ENCODE peak calls at places on chromosomes 12 and 14, in eight cellular contexts. One of them, this sample, is unnamed.

GRCh38 chr14:22213110-22213509 is 375.9 kb downstream of the DAD1 start:
- DNase-seq in body of pancreas: no peak
- DNase-seq in transverse colon: no peak
- DNase-seq in endothelial cell: no peak
- DNase-seq in uterus: no peak
- DNase-seq in MCF 10A: peak; percentile 58
- DNase-seq in hepatocyte: no peak
- DNase-seq in testis: no peak
- DNase-seq in this sample: no peak

GRCh38 chr12:66662179-66662578 is 16.7 kb downstream of the GRIP1 start:
- DNase-seq in transverse colon: no peak
- DNase-seq in hepatocyte: no peak
- DNase-seq in MCF 10A: no peak
- DNase-seq in testis: no peak
- DNase-seq in endothelial cell: no peak
- DNase-seq in uterus: no peak
- DNase-seq in body of pancreas: no peak
- DNase-seq in this sample: no peak

GRCh38 chr12:124207049-124207448 is 87.8 kb upstream of the RFLNA start:
- DNase-seq in testis: no peak
- DNase-seq in transverse colon: no peak
- DNase-seq in hepatocyte: no peak
- DNase-seq in MCF 10A: no peak
- DNase-seq in body of pancreas: no peak
- DNase-seq in endothelial cell: no peak
- DNase-seq in uterus: no peak
- DNase-seq in this sample: no peak

GRCh38 chr12:39627914-39628313 is 8.3 kb upstream of the ABCD2 start:
- DNase-seq in hepatocyte: no peak
- DNase-seq in uterus: no peak
- DNase-seq in body of pancreas: no peak
- DNase-seq in transverse colon: no peak
- DNase-seq in MCF 10A: no peak
- DNase-seq in endothelial cell: no peak
- DNase-seq in testis: no peak
- DNase-seq in this sample: no peak

GRCh38 chr12:53048033-53048779 is 1.7 kb upstream of the TNS2 start:
- DNase-seq in MCF 10A: peak; percentile 58
- DNase-seq in endothelial cell: peak; percentile 23
- DNase-seq in uterus: peak; percentile 71
- DNase-seq in hepatocyte: peak; percentile 55
- DNase-seq in transverse colon: peak; percentile 63
- DNase-seq in testis: peak; percentile 67
- DNase-seq in body of pancreas: peak; percentile 81
- DNase-seq in this sample: no peak

GRCh38 chr14:24297190-24297964 is 2.2 kb downstream of the DHRS1 start:
- DNase-seq in uterus: no peak
- DNase-seq in transverse colon: no peak
- DNase-seq in testis: no peak
- DNase-seq in hepatocyte: peak; percentile 58
- DNase-seq in MCF 10A: peak; percentile 71
- DNase-seq in endothelial cell: no peak
- DNase-seq in body of pancreas: no peak
- DNase-seq in this sample: no peak

GRCh38 chr12:10968765-10969456 is 17.8 kb downstream of the TAS2R50 start:
- DNase-seq in testis: peak; percentile 44
- DNase-seq in body of pancreas: peak; percentile 19
- DNase-seq in MCF 10A: peak; percentile 94
- DNase-seq in transverse colon: no peak
- DNase-seq in hepatocyte: no peak
- DNase-seq in uterus: peak; percentile 39
- DNase-seq in endothelial cell: no peak
- DNase-seq in this sample: peak; percentile 19

GRCh38 chr14:89351364-89351957 is 65.6 kb downstream of the FOXN3 start:
- DNase-seq in testis: no peak
- DNase-seq in endothelial cell: no peak
- DNase-seq in body of pancreas: peak; percentile 70
- DNase-seq in uterus: peak; percentile 34
- DNase-seq in MCF 10A: no peak
- DNase-seq in hepatocyte: peak; percentile 51
- DNase-seq in transverse colon: peak; percentile 35
- DNase-seq in this sample: no peak

GRCh38 chr12:121580959-121581680 is at the start of gene KDM2B:
- DNase-seq in hepatocyte: peak; percentile 50
- DNase-seq in testis: peak; percentile 77
- DNase-seq in transverse colon: peak; percentile 24
- DNase-seq in uterus: peak; percentile 23
- DNase-seq in body of pancreas: peak; percentile 14
- DNase-seq in endothelial cell: peak; percentile 43
- DNase-seq in MCF 10A: no peak
- DNase-seq in this sample: peak; percentile 31

GRCh38 chr12:41013921-41014642 is 174.0 kb upstream of the PDZRN4 start:
- DNase-seq in testis: no peak
- DNase-seq in transverse colon: no peak
- DNase-seq in hepatocyte: no peak
- DNase-seq in uterus: no peak
- DNase-seq in body of pancreas: no peak
- DNase-seq in endothelial cell: no peak
- DNase-seq in MCF 10A: peak; percentile 16
- DNase-seq in this sample: no peak

GRCh38 chr12:89703768-89704167 is 4.9 kb downstream of the ATP2B1 start:
- DNase-seq in hepatocyte: no peak
- DNase-seq in endothelial cell: no peak
- DNase-seq in MCF 10A: peak; percentile 35
- DNase-seq in testis: no peak
- DNase-seq in body of pancreas: no peak
- DNase-seq in transverse colon: no peak
- DNase-seq in uterus: no peak
- DNase-seq in this sample: no peak

GRCh38 chr12:64390275-64390851 is at the start of gene C12orf56:
- DNase-seq in testis: no peak
- DNase-seq in uterus: no peak
- DNase-seq in endothelial cell: peak; percentile 41
- DNase-seq in MCF 10A: no peak
- DNase-seq in transverse colon: peak; percentile 17
- DNase-seq in body of pancreas: no peak
- DNase-seq in hepatocyte: peak; percentile 42
- DNase-seq in this sample: no peak

GRCh38 chr14:22893706-22894105 is 10.7 kb downstream of the REM2 start:
- DNase-seq in endothelial cell: no peak
- DNase-seq in MCF 10A: no peak
- DNase-seq in uterus: no peak
- DNase-seq in hepatocyte: no peak
- DNase-seq in testis: no peak
- DNase-seq in body of pancreas: no peak
- DNase-seq in transverse colon: no peak
- DNase-seq in this sample: no peak

GRCh38 chr14:40485688-40486087 is 1053.5 kb upstream of the FBXO33 start:
- DNase-seq in endothelial cell: no peak
- DNase-seq in hepatocyte: no peak
- DNase-seq in testis: no peak
- DNase-seq in body of pancreas: no peak
- DNase-seq in uterus: no peak
- DNase-seq in transverse colon: no peak
- DNase-seq in MCF 10A: no peak
- DNase-seq in this sample: no peak

GRCh38 chr14:39956372-39956771 is 524.1 kb upstream of the FBXO33 start:
- DNase-seq in MCF 10A: peak; percentile 24
- DNase-seq in body of pancreas: no peak
- DNase-seq in hepatocyte: no peak
- DNase-seq in uterus: no peak
- DNase-seq in testis: no peak
- DNase-seq in transverse colon: no peak
- DNase-seq in endothelial cell: no peak
- DNase-seq in this sample: no peak

GRCh38 chr12:3453947-3454675 is 36.9 kb upstream of the PRMT8 start:
- DNase-seq in body of pancreas: no peak
- DNase-seq in endothelial cell: no peak
- DNase-seq in MCF 10A: peak; percentile 98
- DNase-seq in transverse colon: no peak
- DNase-seq in hepatocyte: no peak
- DNase-seq in testis: no peak
- DNase-seq in uterus: no peak
- DNase-seq in this sample: peak; percentile 69

GRCh38 chr14:99093532-99094517 is 178.2 kb downstream of the BCL11B start:
- DNase-seq in transverse colon: no peak
- DNase-seq in endothelial cell: no peak
- DNase-seq in uterus: no peak
- DNase-seq in testis: no peak
- DNase-seq in body of pancreas: no peak
- DNase-seq in MCF 10A: no peak
- DNase-seq in hepatocyte: no peak
- DNase-seq in this sample: no peak

GRCh38 chr12:104414581-104415305 is 42.0 kb upstream of the CHST11 start:
- DNase-seq in testis: no peak
- DNase-seq in uterus: no peak
- DNase-seq in hepatocyte: no peak
- DNase-seq in MCF 10A: peak; percentile 5
- DNase-seq in endothelial cell: no peak
- DNase-seq in body of pancreas: no peak
- DNase-seq in transverse colon: no peak
- DNase-seq in this sample: no peak

GRCh38 chr12:96495155-96495554 is 5.8 kb downstream of the CFAP54 start:
- DNase-seq in transverse colon: no peak
- DNase-seq in endothelial cell: no peak
- DNase-seq in MCF 10A: no peak
- DNase-seq in uterus: no peak
- DNase-seq in hepatocyte: no peak
- DNase-seq in testis: no peak
- DNase-seq in body of pancreas: no peak
- DNase-seq in this sample: no peak
- TF ChIP-seq CTCF in transverse colon: no peak
- TF ChIP-seq CTCF in endothelial cell: no peak
- TF ChIP-seq CTCF in MCF 10A: no peak
- TF ChIP-seq CTCF in uterus: no peak
- TF ChIP-seq CTCF in hepatocyte: no peak
- TF ChIP-seq CTCF in testis: no peak
- TF ChIP-seq CTCF in body of pancreas: no peak
- TF ChIP-seq CTCF in this sample: no peak

DNA sequence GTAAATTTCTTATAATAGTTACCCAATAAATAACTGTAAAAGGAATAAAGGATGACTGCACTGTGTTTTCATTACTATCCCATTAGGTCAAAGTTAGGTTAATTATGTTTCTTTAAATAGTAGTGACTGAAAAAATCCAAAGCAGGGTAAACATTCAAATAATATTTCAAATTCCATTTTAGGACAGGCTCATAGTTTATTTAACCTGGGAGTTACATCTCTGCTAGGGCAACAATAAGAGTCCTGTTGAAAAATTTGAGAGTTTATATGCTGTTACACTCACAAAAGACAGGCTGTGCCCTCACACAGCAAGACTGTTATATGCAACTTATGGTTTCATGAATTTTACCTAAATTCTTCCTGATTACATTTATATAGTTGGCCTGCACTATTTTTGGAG is 8.0 kb downstream of the ERP27 start:
- DNase-seq in hepatocyte: no peak
- DNase-seq in testis: no peak
- DNase-seq in uterus: no peak
- DNase-seq in transverse colon: no peak
- DNase-seq in MCF 10A: no peak
- DNase-seq in body of pancreas: no peak
- DNase-seq in endothelial cell: no peak
- DNase-seq in this sample: peak; percentile 3
- TF ChIP-seq CTCF in hepatocyte: peak; percentile 43
- TF ChIP-seq CTCF in testis: peak; percentile 40
- TF ChIP-seq CTCF in uterus: no peak
- TF ChIP-seq CTCF in transverse colon: no peak
- TF ChIP-seq CTCF in MCF 10A: no peak
- TF ChIP-seq CTCF in body of pancreas: no peak
- TF ChIP-seq CTCF in endothelial cell: no peak
- TF ChIP-seq CTCF in this sample: no peak

DNA sequence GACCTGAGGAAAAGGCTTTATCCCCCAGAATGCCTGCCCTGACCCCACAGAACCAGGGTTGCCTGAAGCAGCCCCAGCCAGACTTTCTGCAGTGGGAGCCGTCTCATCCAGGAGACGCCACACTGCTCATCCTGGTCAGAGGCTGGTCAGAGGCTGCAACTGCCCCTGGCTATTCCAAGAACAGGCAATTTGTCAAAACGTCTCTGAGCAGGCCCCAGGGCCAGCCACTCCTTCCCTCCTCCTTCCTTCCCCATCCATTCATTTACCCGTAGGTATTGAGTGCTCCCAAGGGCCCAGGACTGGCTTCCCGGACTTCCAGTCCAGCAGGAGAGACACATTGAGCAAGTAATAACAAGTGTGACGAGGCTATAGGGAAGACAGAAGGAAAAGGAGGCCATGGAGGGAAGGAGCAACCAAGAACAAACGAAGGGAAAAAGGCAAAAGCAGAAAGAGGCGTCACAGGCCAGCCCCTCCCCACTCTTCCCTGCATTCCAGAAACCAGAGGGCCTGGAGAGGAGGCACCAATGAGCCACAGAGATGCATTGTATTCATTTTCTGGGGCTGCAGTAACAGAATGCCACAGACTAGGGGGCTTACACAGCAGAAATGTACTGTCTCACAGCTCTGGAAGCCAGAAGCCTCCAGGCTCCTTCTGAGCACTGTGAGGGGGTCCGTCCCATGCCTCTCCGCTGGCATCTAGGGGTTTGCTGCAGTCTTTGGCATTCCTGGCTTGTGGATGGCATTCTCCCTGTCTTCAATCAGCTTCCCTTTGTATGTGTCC is 21.0 kb upstream of the CD9 start:
- DNase-seq in MCF 10A: no peak
- DNase-seq in body of pancreas: no peak
- DNase-seq in uterus: no peak
- DNase-seq in hepatocyte: no peak
- DNase-seq in testis: no peak
- DNase-seq in transverse colon: no peak
- DNase-seq in endothelial cell: no peak
- DNase-seq in this sample: peak; percentile 66
- TF ChIP-seq CTCF in MCF 10A: no peak
- TF ChIP-seq CTCF in body of pancreas: no peak
- TF ChIP-seq CTCF in uterus: no peak
- TF ChIP-seq CTCF in hepatocyte: peak; percentile 3
- TF ChIP-seq CTCF in testis: no peak
- TF ChIP-seq CTCF in transverse colon: no peak
- TF ChIP-seq CTCF in endothelial cell: no peak
- TF ChIP-seq CTCF in this sample: peak; percentile 64

DNA sequence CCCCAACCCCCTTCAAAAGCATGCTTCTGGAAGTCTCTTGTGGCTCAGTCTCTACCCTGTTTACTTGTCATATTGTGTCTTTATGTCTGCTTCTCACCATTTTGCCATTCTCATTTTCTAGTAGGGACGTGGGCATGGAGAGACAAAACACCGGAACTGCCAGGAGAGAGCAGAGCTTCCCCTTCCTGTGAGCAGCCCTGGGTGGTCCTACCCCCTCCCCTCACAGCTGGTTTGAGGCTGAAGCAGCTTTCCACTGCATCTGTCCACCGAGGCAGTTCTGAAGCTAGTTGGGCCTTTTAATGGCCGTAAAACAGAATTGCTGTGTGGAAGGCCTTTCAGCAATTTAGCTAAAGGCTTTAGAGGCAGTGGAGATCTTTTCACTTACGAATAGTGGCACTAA is 77.0 kb downstream of the PELI2 start:
- DNase-seq in hepatocyte: peak; percentile 24
- DNase-seq in endothelial cell: peak; percentile 36
- DNase-seq in body of pancreas: no peak
- DNase-seq in testis: no peak
- DNase-seq in MCF 10A: no peak
- DNase-seq in transverse colon: no peak
- DNase-seq in uterus: no peak
- DNase-seq in this sample: no peak
- TF ChIP-seq CTCF in hepatocyte: no peak
- TF ChIP-seq CTCF in endothelial cell: no peak
- TF ChIP-seq CTCF in body of pancreas: no peak
- TF ChIP-seq CTCF in testis: no peak
- TF ChIP-seq CTCF in MCF 10A: no peak
- TF ChIP-seq CTCF in transverse colon: no peak
- TF ChIP-seq CTCF in uterus: no peak
- TF ChIP-seq CTCF in this sample: no peak

GRCh38 chr12:114878781-114879180 is 194.8 kb upstream of the TBX3 start:
- DNase-seq in hepatocyte: no peak
- DNase-seq in uterus: no peak
- DNase-seq in endothelial cell: no peak
- DNase-seq in body of pancreas: no peak
- DNase-seq in transverse colon: no peak
- DNase-seq in testis: no peak
- DNase-seq in MCF 10A: no peak
- DNase-seq in this sample: no peak
- TF ChIP-seq CTCF in hepatocyte: no peak
- TF ChIP-seq CTCF in uterus: no peak
- TF ChIP-seq CTCF in endothelial cell: no peak
- TF ChIP-seq CTCF in body of pancreas: no peak
- TF ChIP-seq CTCF in transverse colon: no peak
- TF ChIP-seq CTCF in testis: no peak
- TF ChIP-seq CTCF in MCF 10A: no peak
- TF ChIP-seq CTCF in this sample: no peak

This sample was measured in HFFc6.